ENCODE peak calls at places on chromosomes 4 and X, in five cellular contexts. C is effector memory CD4-positive, alpha-beta T cell; V is CD8-positive, alpha-beta T cell; X is tibial nerve; U is heart left ventricle. Y is an unnamed sample.

GRCh38 chr4:37802068-37802666 is 24.3 kb upstream of the PGM2 start:
- DNase-seq in C (no peak), V (no peak), X (no peak), U (peak), Y (peak)

GRCh38 chr4:168766537-168767316 is 243.3 kb downstream of the CBR4 start:
- DNase-seq in C (no peak), V (no peak), X (no peak), U (no peak), Y (no peak)

GRCh38 chr4:63212075-63212474 is 1197.2 kb downstream of the TECRL start:
- DNase-seq in C (no peak), V (no peak), X (no peak), U (no peak), Y (no peak)

GRCh38 chrX:15750611-15751159 is 12.6 kb downstream of the CA5B start:
- DNase-seq in C (no peak), V (no peak), X (no peak), U (no peak), Y (no peak)

GRCh38 chrX:23898412-23898959 is 9.3 kb downstream of the APOO start:
- DNase-seq in C (no peak), V (no peak), X (no peak), U (no peak), Y (no peak)

GRCh38 chr4:13920111-13920875 is 292.8 kb upstream of the BOD1L1 start:
- DNase-seq in C (no peak), V (no peak), X (no peak), U (no peak), Y (peak)

GRCh38 chr4:77393981-77394380 is 211.6 kb upstream of the CXCL13 start:
- DNase-seq in C (no peak), V (no peak), X (no peak), U (no peak), Y (no peak)

GRCh38 chr4:7041851-7042696 is 1.1 kb upstream of the TADA2B start:
- DNase-seq in C (peak), V (no peak), X (peak), U (peak), Y (no peak)

GRCh38 chr4:153447175-153447887 is 18.8 kb upstream of the TMEM131L start:
- DNase-seq in C (no peak), V (no peak), X (no peak), U (no peak), Y (no peak)

GRCh38 chr4:79585330-79585729 is 177.3 kb upstream of the GK2 start:
- DNase-seq in C (no peak), V (no peak), X (no peak), U (no peak), Y (no peak)

DNA sequence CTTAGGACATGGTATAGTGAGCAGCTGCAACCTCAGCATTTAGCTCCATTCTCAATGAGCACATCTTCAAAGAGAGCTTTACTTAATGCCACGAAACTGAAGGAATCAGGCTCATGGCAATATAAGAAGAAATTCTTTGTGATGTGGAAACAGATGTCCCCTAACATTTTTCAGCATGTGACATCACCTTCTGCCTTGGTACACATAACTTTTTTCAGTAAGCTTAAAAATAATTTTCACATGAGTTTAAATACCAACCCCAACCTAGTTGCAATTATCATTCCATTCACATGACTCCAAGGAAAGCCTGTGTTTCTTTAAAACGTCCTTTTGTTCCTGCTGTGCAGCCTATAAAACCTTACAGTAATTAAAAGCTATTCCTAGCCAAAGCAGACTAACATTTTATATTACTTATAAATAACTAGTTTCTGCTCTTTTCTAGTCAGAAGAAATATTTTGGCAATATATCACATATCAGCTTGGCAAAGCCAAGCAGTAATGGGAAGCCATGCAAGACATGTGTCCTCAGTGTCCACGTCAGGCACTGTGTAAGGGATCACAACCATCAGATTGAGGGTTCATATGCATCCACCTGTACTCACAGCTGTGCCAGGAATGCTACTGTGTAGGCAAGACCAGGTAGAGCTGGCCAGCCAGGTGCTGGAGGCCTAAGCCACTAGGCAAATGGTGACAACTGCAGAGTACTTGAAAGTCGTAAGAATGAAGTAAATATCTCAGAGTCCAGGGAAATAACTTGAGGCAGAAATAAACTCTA is 466.6 kb downstream of the INPP4B start:
- DNase-seq in C (no peak), V (no peak), X (no peak), U (no peak), Y (no peak)
- H3K27ac ChIP-seq in C (no peak), V (no peak), X (no peak), U (peak), Y (no peak)

DNA sequence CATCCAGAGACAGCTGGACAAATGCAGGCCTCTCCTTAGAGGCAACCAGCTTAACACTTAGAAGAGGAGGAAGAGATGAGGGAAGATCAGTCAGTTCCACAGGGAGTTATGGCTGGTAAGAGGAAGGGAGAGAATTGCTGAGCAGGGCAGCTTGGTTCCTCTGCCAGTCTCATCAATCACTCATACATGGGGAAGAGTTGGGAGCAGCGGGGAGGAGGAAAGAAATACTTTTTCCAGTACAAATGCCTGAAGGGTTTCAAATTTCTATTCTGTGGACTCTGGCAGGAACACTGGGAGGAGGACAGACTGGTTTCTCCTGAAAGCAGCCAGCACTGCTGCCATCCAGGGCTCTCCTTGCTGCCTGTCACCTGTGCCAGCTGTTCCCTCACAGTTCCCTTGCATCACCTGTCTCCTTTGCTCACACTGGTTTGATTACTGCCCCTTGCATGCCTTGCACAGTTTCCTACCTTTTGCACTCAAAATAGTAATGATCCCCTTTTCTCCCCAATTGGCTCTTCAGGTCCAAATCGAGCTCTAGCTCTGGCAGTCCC is 59.5 kb downstream of the PGRMC2 start:
- DNase-seq in C (no peak), V (no peak), X (no peak), U (no peak), Y (no peak)
- H3K27ac ChIP-seq in C (no peak), V (no peak), X (no peak), U (no peak), Y (no peak)

DNA sequence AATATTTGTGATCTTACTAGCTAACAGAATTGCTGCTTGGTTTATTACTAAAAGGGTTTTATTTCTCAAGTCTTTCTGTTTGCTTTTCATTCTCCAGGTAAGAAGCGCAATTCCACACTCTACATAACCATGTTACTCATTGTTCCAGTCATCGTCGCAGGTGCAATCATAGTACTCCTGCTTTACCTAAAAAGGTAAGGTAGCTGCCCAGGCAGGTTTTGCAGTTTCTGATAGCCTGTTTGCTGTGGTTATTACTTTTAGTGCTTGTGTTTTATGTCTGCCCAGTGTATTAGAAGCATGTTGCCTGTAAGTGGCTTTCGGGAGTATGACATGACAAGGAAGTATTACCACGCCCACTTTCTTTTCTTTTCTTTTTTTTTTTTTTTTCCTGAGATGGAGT is 46.4 kb downstream of the IL13RA1 start:
- DNase-seq in C (no peak), V (no peak), X (no peak), U (no peak), Y (no peak)
- H3K27ac ChIP-seq in C (no peak), V (no peak), X (no peak), U (no peak), Y (no peak)

GRCh38 chr4:186079698-186080097 is 10.7 kb downstream of the TLR3 start:
- DNase-seq in C (no peak), V (no peak), X (no peak), U (no peak), Y (no peak)

GRCh38 chr4:186078977-186079697 is 10.2 kb downstream of the TLR3 start:
- DNase-seq in C (no peak), V (no peak), X (no peak), U (no peak), Y (no peak)

DNA sequence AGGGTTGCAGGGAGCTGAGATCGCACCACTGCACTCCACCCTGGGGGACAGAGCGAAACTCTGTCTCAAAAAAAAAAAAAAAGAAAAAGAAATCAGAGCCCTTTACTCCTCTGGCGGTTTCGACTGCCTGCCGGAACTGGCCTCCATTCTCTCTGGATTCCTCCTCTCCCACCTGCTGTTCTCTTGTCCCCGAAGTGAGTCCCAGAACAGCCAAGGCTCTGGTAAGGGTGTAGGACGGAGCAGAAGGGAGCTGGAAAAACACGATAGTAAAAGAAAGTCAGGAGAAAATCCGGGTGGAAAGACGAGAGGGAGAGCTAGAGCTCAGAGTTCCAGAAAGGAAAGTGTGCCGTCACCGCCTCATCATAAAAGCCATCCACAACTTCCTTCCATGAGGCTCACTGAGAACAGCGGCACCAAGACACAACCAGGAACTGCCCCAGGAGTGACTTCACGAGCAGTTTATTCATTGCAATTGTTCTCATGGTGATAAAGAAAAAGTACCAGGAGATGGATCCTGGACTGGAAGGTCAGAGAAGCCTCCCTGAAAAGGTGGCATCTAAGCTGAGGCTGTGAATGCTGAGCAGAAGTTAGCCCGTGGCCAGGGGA is 12.3 kb downstream of the TLR3 start:
- DNase-seq in C (no peak), V (no peak), X (no peak), U (no peak), Y (no peak)
- H3K27ac ChIP-seq in C (no peak), V (no peak), X (no peak), U (no peak), Y (no peak)

DNA sequence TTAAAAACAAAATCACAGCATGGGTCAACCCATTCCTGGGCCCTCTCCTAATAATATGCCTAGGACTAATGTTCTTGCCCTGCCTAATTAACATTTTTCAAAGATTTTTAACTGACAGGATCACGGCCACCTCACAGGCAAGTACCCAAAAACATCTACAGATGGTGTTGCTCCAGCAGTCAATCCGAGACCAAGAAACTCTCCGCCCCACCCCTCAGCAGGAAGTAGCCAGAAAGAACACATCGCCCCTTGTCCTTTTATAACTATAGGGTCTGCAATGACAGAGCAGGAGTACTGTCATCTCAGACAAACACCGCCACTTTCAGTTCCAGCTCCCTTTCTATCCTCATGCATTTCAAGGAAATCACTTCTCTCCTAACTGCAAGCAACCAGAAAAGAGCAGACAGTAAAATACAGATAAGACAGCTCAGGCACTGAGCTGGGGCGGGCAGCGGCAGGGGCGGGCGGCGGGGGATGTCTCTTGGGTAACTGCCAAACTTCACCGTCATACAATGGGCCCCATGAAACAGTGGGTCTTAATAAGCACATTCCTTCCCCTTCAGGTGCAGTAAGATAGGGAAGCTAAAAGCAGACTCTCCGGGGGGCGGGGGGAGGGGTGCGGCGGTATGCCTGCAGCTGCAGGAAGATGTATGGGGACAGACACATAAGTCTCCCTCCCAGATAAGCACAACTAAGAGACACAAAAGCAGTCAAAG is 67.4 kb downstream of the ZNF182 start:
- DNase-seq in C (no peak), V (no peak), X (no peak), U (no peak), Y (no peak)
- H3K27ac ChIP-seq in C (no peak), V (no peak), X (no peak), U (no peak), Y (no peak)

GRCh38 chr4:188032583-188032982 is 37.0 kb downstream of the ZFP42 start:
- DNase-seq in C (no peak), V (no peak), X (no peak), U (no peak), Y (no peak)

GRCh38 chr4:188030401-188030800 is 34.8 kb downstream of the ZFP42 start:
- DNase-seq in C (no peak), V (no peak), X (no peak), U (no peak), Y (no peak)

GRCh38 chr4:188029114-188029513 is 33.5 kb downstream of the ZFP42 start:
- DNase-seq in C (no peak), V (no peak), X (no peak), U (no peak), Y (no peak)

GRCh38 chr4:188032170-188032569 is 36.6 kb downstream of the ZFP42 start:
- DNase-seq in C (no peak), V (no peak), X (no peak), U (no peak), Y (no peak)

DNA sequence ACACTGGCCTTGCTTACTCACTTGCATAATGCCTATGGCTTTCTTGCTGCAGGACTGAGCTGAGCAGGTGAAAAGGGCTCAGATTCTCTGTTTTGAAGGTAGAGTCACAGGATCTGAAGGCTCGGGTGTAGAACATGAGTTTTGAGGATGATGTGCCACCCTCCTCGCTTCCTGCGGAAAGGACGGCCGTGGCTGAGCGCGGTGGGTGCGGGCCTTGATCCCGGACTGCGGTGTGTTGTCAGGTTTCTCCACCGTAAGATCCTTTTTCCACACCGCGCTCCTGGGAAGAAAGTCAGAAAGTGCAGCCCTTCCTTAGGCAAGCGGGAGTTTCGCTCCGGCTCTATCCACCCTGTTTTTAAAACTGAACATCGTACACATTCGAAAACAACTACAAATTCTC is 36.2 kb downstream of the ZFP42 start:
- DNase-seq in C (no peak), V (no peak), X (no peak), U (no peak), Y (no peak)
- H3K27ac ChIP-seq in C (no peak), V (no peak), X (no peak), U (no peak), Y (no peak)

Y was measured in caudate nucleus.